ENCODE peak calls at places on chromosomes 16 and 17, in four cellular contexts. V, G, S and W are unnamed samples.

GRCh38 chr17:48795444-48796162 is 21.4 kb downstream of the TTLL6 start:
- DNase-seq in V (no peak), G (no peak), S (peak), W (no peak)

GRCh38 chr16:389317-389716 is 7.5 kb upstream of the PGAP6 start:
- DNase-seq in V (no peak), G (no peak), S (no peak), W (no peak)

GRCh38 chr17:14575349-14575966 is 274.6 kb downstream of the HS3ST3B1 start:
- DNase-seq in V (no peak), G (no peak), S (peak), W (no peak)

GRCh38 chr16:1788708-1789100 is 4.8 kb downstream of the IGFALS start:
- DNase-seq in V (no peak), G (no peak), S (no peak), W (no peak)

GRCh38 chr17:31388770-31389672 is 2.5 kb upstream of the RAB11FIP4 start:
- DNase-seq in V (peak), G (no peak), S (no peak), W (peak)

GRCh38 chr17:78884148-78884870 is 18.7 kb downstream of the CEP295NL start:
- DNase-seq in V (no peak), G (no peak), S (no peak), W (no peak)

GRCh38 chr16:558298-559020 is 1.7 kb upstream of the PRR35 start:
- DNase-seq in V (no peak), G (no peak), S (peak), W (no peak)

GRCh38 chr16:82629441-82630027 is 2.8 kb downstream of the CDH13 start:
- DNase-seq in V (no peak), G (no peak), S (no peak), W (no peak)

GRCh38 chr16:1559446-1559975 is 26.0 kb downstream of the TMEM204 start:
- DNase-seq in V (no peak), G (no peak), S (no peak), W (no peak)

GRCh38 chr16:19598805-19599204 is 43.3 kb downstream of the VPS35L start:
- DNase-seq in V (no peak), G (no peak), S (no peak), W (no peak)

GRCh38 chr16:28304214-28304613 is 11.9 kb downstream of the SBK1 start:
- DNase-seq in V (peak), G (no peak), S (peak), W (peak)

GRCh38 chr17:27066315-27066714 is 227.6 kb upstream of the WSB1 start:
- DNase-seq in V (no peak), G (no peak), S (no peak), W (no peak)

GRCh38 chr17:75308732-75309629 is 19.7 kb upstream of the SLC25A19 start:
- DNase-seq in V (no peak), G (no peak), S (peak), W (no peak)

GRCh38 chr17:72465191-72466024 is 344.6 kb downstream of the SOX9 start:
- DNase-seq in V (no peak), G (peak), S (peak), W (no peak)

GRCh38 chr17:50052822-50053653 is 2.9 kb upstream of the ITGA3 start:
- DNase-seq in V (peak), G (no peak), S (peak), W (no peak)

GRCh38 chr17:56665864-56666263 is 72.4 kb downstream of the NOG start:
- DNase-seq in V (no peak), G (no peak), S (no peak), W (no peak)

GRCh38 chr17:43556292-43556691 is 10.2 kb upstream of the ETV4 start:
- DNase-seq in V (peak), G (no peak), S (no peak), W (no peak)

DNA sequence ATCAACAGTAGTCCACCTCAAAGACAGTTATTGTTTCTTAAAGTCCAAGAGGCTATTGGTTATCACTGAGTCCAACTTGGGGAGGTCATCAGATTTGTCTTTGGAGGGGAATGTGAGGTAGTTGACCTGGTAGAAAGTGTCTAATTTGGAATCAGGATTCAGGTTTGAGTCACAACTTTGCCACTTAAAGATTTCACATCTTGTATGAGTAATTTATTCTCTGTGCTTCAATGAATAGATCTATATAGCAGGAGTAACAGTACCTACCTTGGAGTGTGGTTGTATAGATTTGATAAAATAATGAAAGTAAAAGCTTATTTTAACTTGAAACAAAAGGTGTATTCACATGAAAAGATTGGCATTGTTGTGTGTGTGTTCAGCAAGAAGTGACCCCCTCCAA is 119.3 kb upstream of the TBX2 start:
- DNase-seq in V (no peak), G (no peak), S (no peak), W (no peak)
- TF ChIP-seq TCF7 in V (no peak), G (no peak), S (no peak), W (no peak)

GRCh38 chr16:50610331-50611262 is 62.4 kb downstream of the NKD1 start:
- DNase-seq in V (peak), G (no peak), S (no peak), W (peak)
- TF ChIP-seq TCF7 in V (no peak), G (no peak), S (no peak), W (no peak)

GRCh38 chr16:5619314-5619713 is 521.7 kb upstream of the EEF2KMT start:
- DNase-seq in V (no peak), G (no peak), S (no peak), W (no peak)

GRCh38 chr16:5616841-5617240 is 519.2 kb upstream of the EEF2KMT start:
- DNase-seq in V (no peak), G (no peak), S (no peak), W (no peak)

GRCh38 chr16:5621826-5622225 is 524.2 kb upstream of the EEF2KMT start:
- DNase-seq in V (no peak), G (no peak), S (no peak), W (no peak)

GRCh38 chr16:5615868-5616642 is 518.5 kb upstream of the EEF2KMT start:
- DNase-seq in V (peak), G (no peak), S (peak), W (peak)
- TF ChIP-seq TCF7 in V (no peak), G (no peak), S (no peak), W (no peak)

DNA sequence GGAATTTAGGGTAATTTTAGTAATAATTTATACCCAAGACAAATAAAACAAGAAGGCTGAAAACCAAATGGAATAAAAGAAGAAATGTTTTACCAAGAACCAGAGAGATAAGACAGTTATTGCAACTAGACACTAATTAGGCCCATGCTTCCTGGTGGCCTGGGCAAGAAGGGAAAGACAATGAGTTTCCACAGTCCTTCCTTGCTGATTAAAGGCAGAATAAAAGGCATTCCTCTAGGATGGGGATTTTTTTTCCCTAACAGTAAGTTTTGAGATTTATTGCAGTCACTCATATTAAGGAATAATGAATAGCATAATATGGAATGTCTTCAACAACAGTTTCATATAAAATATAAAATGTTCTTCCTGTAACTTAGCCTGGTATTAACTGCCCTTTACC is 41.5 kb downstream of the TOM1L2 start:
- DNase-seq in V (no peak), G (no peak), S (no peak), W (no peak)
- TF ChIP-seq TCF7 in V (no peak), G (no peak), S (no peak), W (no peak)

GRCh38 chr16:84571010-84571409 is 46.9 kb downstream of the COTL1 start:
- DNase-seq in V (no peak), G (no peak), S (no peak), W (no peak)
- TF ChIP-seq TCF7 in V (no peak), G (no peak), S (no peak), W (no peak)

GRCh38 chr17:39360537-39360936 is 40.9 kb downstream of the FBXL20 start:
- DNase-seq in V (no peak), G (no peak), S (no peak), W (no peak)
- TF ChIP-seq TCF7 in V (no peak), G (no peak), S (no peak), W (no peak)

GRCh38 chr17:65931246-65932149 is 260.4 kb downstream of the CEP112 start:
- DNase-seq in V (no peak), G (no peak), S (no peak), W (no peak)
- TF ChIP-seq TCF7 in V (no peak), G (no peak), S (no peak), W (no peak)